ENCODE peak calls at places on chromosome 2, in six cellular contexts. Q is cerebellar cortex; K is naive thymus-derived CD4-positive, alpha-beta T cell; M is left cardiac atrium; P is GM03348; E is iris pigment epithelial cell. H is an unnamed sample.

GRCh38 chr2:33670392-33670937 is 71.4 kb upstream of the FAM98A start:
- DNase-seq in Q (no peak), K (no peak), M (no peak), P (no peak), E (peak), H (no peak)

GRCh38 chr2:73116182-73116960 is 3.6 kb upstream of the RAB11FIP5 start:
- DNase-seq in Q (no peak), K (no peak), M (no peak), P (no peak), E (no peak), H (no peak)

GRCh38 chr2:238596571-238597551 is 170.1 kb downstream of the ASB1 start:
- DNase-seq in Q (no peak), K (no peak), M (peak), P (peak), E (peak), H (peak)

GRCh38 chr2:176552456-176553135 is 283.4 kb downstream of the MTX2 start:
- DNase-seq in Q (no peak), K (no peak), M (no peak), P (peak), E (peak), H (peak)

GRCh38 chr2:181785677-181786344 is 105.5 kb upstream of the NEUROD1 start:
- DNase-seq in Q (no peak), K (no peak), M (no peak), P (peak), E (peak), H (peak)

GRCh38 chr2:237700583-237701032 is 73.2 kb downstream of the LRRFIP1 start:
- DNase-seq in Q (no peak), K (no peak), M (peak), P (no peak), E (peak), H (peak)

GRCh38 chr2:238247002-238247822 is 7.4 kb upstream of the HES6 start:
- DNase-seq in Q (no peak), K (no peak), M (no peak), P (no peak), E (no peak), H (no peak)

GRCh38 chr2:118121986-118122767 is 33.9 kb downstream of the INSIG2 start:
- DNase-seq in Q (no peak), K (no peak), M (no peak), P (no peak), E (no peak), H (no peak)

GRCh38 chr2:119117408-119117807 is 41.1 kb downstream of the C1QL2 start:
- DNase-seq in Q (no peak), K (no peak), M (no peak), P (no peak), E (no peak), H (no peak)

GRCh38 chr2:233426619-233427342 is 72.5 kb downstream of the DGKD start:
- DNase-seq in Q (no peak), K (no peak), M (no peak), P (no peak), E (peak), H (peak)

GRCh38 chr2:225072444-225072843 is 30.2 kb upstream of the DOCK10 start:
- DNase-seq in Q (no peak), K (no peak), M (no peak), P (no peak), E (no peak), H (no peak)

GRCh38 chr2:200845669-200846325 is 18.7 kb downstream of the CLK1 start:
- DNase-seq in Q (no peak), K (no peak), M (no peak), P (no peak), E (no peak), H (no peak)

GRCh38 chr2:23410596-23410995 is 25.6 kb downstream of the KLHL29 start:
- DNase-seq in Q (no peak), K (no peak), M (no peak), P (no peak), E (peak), H (no peak)

GRCh38 chr2:20443276-20443920 is 3.5 kb upstream of the RHOB start:
- DNase-seq in Q (peak), K (peak), M (no peak), P (peak), E (no peak), H (no peak)

GRCh38 chr2:218992196-218992595 is 1.0 kb downstream of the CRYBA2 start:
- DNase-seq in Q (no peak), K (no peak), M (no peak), P (no peak), E (no peak), H (no peak)

GRCh38 chr2:165069131-165069530 is 113.8 kb upstream of the SLC38A11 start:
- DNase-seq in Q (no peak), K (no peak), M (no peak), P (no peak), E (no peak), H (peak)

GRCh38 chr2:41334159-41334558 is 713.7 kb upstream of the PKDCC start:
- DNase-seq in Q (no peak), K (no peak), M (no peak), P (no peak), E (no peak), H (no peak)

GRCh38 chr2:5697554-5697953 is 5.4 kb downstream of the SOX11 start:
- DNase-seq in Q (no peak), K (no peak), M (no peak), P (no peak), E (no peak), H (peak)

GRCh38 chr2:120036145-120036544 is 23.3 kb downstream of the EPB41L5 start:
- DNase-seq in Q (no peak), K (no peak), M (no peak), P (no peak), E (no peak), H (no peak)

GRCh38 chr2:216023055-216023648 is 9.8 kb upstream of the MREG start:
- DNase-seq in Q (peak), K (peak), M (no peak), P (peak), E (peak), H (peak)

GRCh38 chr2:215498411-215498810 is 62.5 kb upstream of the FN1 start:
- DNase-seq in Q (no peak), K (no peak), M (no peak), P (no peak), E (peak), H (peak)

GRCh38 chr2:157193461-157193860 is 64.0 kb upstream of the GALNT5 start:
- DNase-seq in Q (no peak), K (no peak), M (no peak), P (no peak), E (no peak), H (no peak)

GRCh38 chr2:178700922-178701342 is 106.3 kb downstream of the TTN start:
- DNase-seq in Q (peak), K (peak), M (no peak), P (peak), E (peak), H (peak)

H was measured in astrocyte.